ENCODE peak calls at places on chromosomes 6 and 20, in seven cellular contexts. One of them, this sample, is unnamed.

GRCh38 chr20:38126146-38126912 is 38.7 kb downstream of the TGM2 start:
- DNase-seq in NCI-H345: no peak
- DNase-seq in kidney tubule cell: peak
- DNase-seq in RKO: no peak
- DNase-seq in psoas muscle: peak
- DNase-seq in PC-3: no peak
- DNase-seq in HepG2: no peak
- DNase-seq in this sample: no peak

GRCh38 chr6:87766211-87766610 is 64.2 kb upstream of the AKIRIN2 start:
- DNase-seq in NCI-H345: no peak
- DNase-seq in kidney tubule cell: no peak
- DNase-seq in RKO: no peak
- DNase-seq in psoas muscle: no peak
- DNase-seq in PC-3: no peak
- DNase-seq in HepG2: peak
- DNase-seq in this sample: no peak

GRCh38 chr6:24761193-24761835 is 13.4 kb upstream of the GMNN start:
- DNase-seq in NCI-H345: no peak
- DNase-seq in kidney tubule cell: no peak
- DNase-seq in RKO: no peak
- DNase-seq in psoas muscle: no peak
- DNase-seq in PC-3: no peak
- DNase-seq in HepG2: no peak
- DNase-seq in this sample: no peak

GRCh38 chr6:106974337-106974998 is at the start of gene CD24:
- DNase-seq in NCI-H345: peak
- DNase-seq in kidney tubule cell: peak
- DNase-seq in RKO: peak
- DNase-seq in psoas muscle: no peak
- DNase-seq in PC-3: peak
- DNase-seq in HepG2: no peak
- DNase-seq in this sample: peak

GRCh38 chr6:169619650-169620049 is 82.2 kb downstream of the WDR27 start:
- DNase-seq in NCI-H345: peak
- DNase-seq in kidney tubule cell: peak
- DNase-seq in RKO: no peak
- DNase-seq in psoas muscle: no peak
- DNase-seq in PC-3: peak
- DNase-seq in HepG2: no peak
- DNase-seq in this sample: peak

GRCh38 chr6:90790696-90791095 is 203.8 kb upstream of the MAP3K7 start:
- DNase-seq in NCI-H345: no peak
- DNase-seq in kidney tubule cell: peak
- DNase-seq in RKO: peak
- DNase-seq in psoas muscle: no peak
- DNase-seq in PC-3: no peak
- DNase-seq in HepG2: no peak
- DNase-seq in this sample: peak

GRCh38 chr20:4193053-4193452 is 177.7 kb upstream of the RNF24 start:
- DNase-seq in NCI-H345: no peak
- DNase-seq in kidney tubule cell: no peak
- DNase-seq in RKO: no peak
- DNase-seq in psoas muscle: no peak
- DNase-seq in PC-3: peak
- DNase-seq in HepG2: no peak
- DNase-seq in this sample: peak

GRCh38 chr6:41676406-41676805 is 38.1 kb downstream of the MDFI start:
- DNase-seq in NCI-H345: no peak
- DNase-seq in kidney tubule cell: no peak
- DNase-seq in RKO: no peak
- DNase-seq in psoas muscle: no peak
- DNase-seq in PC-3: no peak
- DNase-seq in HepG2: no peak
- DNase-seq in this sample: no peak

GRCh38 chr6:34067814-34068213 is 78.1 kb downstream of the GRM4 start:
- DNase-seq in NCI-H345: no peak
- DNase-seq in kidney tubule cell: peak
- DNase-seq in RKO: no peak
- DNase-seq in psoas muscle: no peak
- DNase-seq in PC-3: peak
- DNase-seq in HepG2: no peak
- DNase-seq in this sample: peak

GRCh38 chr6:130796313-130796905 is 30.8 kb upstream of the SMLR1 start:
- DNase-seq in NCI-H345: no peak
- DNase-seq in kidney tubule cell: peak
- DNase-seq in RKO: no peak
- DNase-seq in psoas muscle: no peak
- DNase-seq in PC-3: peak
- DNase-seq in HepG2: no peak
- DNase-seq in this sample: peak

GRCh38 chr6:113221850-113222249 is 635.3 kb upstream of the MARCKS start:
- DNase-seq in NCI-H345: no peak
- DNase-seq in kidney tubule cell: no peak
- DNase-seq in RKO: no peak
- DNase-seq in psoas muscle: peak
- DNase-seq in PC-3: no peak
- DNase-seq in HepG2: no peak
- DNase-seq in this sample: no peak

GRCh38 chr20:17680128-17680835 is 1.8 kb downstream of the RRBP1 start:
- DNase-seq in NCI-H345: peak
- DNase-seq in kidney tubule cell: peak
- DNase-seq in RKO: peak
- DNase-seq in psoas muscle: peak
- DNase-seq in PC-3: peak
- DNase-seq in HepG2: peak
- DNase-seq in this sample: peak

GRCh38 chr6:136037246-136037884 is 185.9 kb downstream of the PDE7B start:
- DNase-seq in NCI-H345: no peak
- DNase-seq in kidney tubule cell: peak
- DNase-seq in RKO: no peak
- DNase-seq in psoas muscle: no peak
- DNase-seq in PC-3: no peak
- DNase-seq in HepG2: no peak
- DNase-seq in this sample: peak

GRCh38 chr6:26031595-26032386 is 55.4 kb upstream of the HFE start:
- DNase-seq in NCI-H345: peak
- DNase-seq in kidney tubule cell: peak
- DNase-seq in RKO: peak
- DNase-seq in psoas muscle: peak
- DNase-seq in PC-3: peak
- DNase-seq in HepG2: peak
- DNase-seq in this sample: peak

GRCh38 chr6:71250050-71250689 is 38.4 kb upstream of the OGFRL1 start:
- DNase-seq in NCI-H345: no peak
- DNase-seq in kidney tubule cell: peak
- DNase-seq in RKO: no peak
- DNase-seq in psoas muscle: no peak
- DNase-seq in PC-3: peak
- DNase-seq in HepG2: no peak
- DNase-seq in this sample: peak

GRCh38 chr6:22087960-22088716 is 208.7 kb downstream of the PRL start:
- DNase-seq in NCI-H345: no peak
- DNase-seq in kidney tubule cell: no peak
- DNase-seq in RKO: no peak
- DNase-seq in psoas muscle: no peak
- DNase-seq in PC-3: no peak
- DNase-seq in HepG2: no peak
- DNase-seq in this sample: no peak

GRCh38 chr20:17314262-17314661 is 87.4 kb downstream of the PCSK2 start:
- DNase-seq in NCI-H345: no peak
- DNase-seq in kidney tubule cell: no peak
- DNase-seq in RKO: no peak
- DNase-seq in psoas muscle: no peak
- DNase-seq in PC-3: no peak
- DNase-seq in HepG2: no peak
- DNase-seq in this sample: peak

GRCh38 chr6:168326294-168327261 is 7.0 kb upstream of the DACT2 start:
- DNase-seq in NCI-H345: no peak
- DNase-seq in kidney tubule cell: peak
- DNase-seq in RKO: no peak
- DNase-seq in psoas muscle: no peak
- DNase-seq in PC-3: peak
- DNase-seq in HepG2: peak
- DNase-seq in this sample: no peak

GRCh38 chr20:57809149-57809548 is 99.3 kb upstream of the PMEPA1 start:
- DNase-seq in NCI-H345: no peak
- DNase-seq in kidney tubule cell: no peak
- DNase-seq in RKO: no peak
- DNase-seq in psoas muscle: no peak
- DNase-seq in PC-3: no peak
- DNase-seq in HepG2: no peak
- DNase-seq in this sample: no peak

GRCh38 chr20:36951977-36952738 is 650 bp upstream of the SAMHD1 start:
- DNase-seq in NCI-H345: no peak
- DNase-seq in kidney tubule cell: no peak
- DNase-seq in RKO: no peak
- DNase-seq in psoas muscle: no peak
- DNase-seq in PC-3: peak
- DNase-seq in HepG2: no peak
- DNase-seq in this sample: no peak

GRCh38 chr6:24520929-24521546 is 26.3 kb downstream of the ALDH5A1 start:
- DNase-seq in NCI-H345: peak
- DNase-seq in kidney tubule cell: peak
- DNase-seq in RKO: peak
- DNase-seq in psoas muscle: peak
- DNase-seq in PC-3: peak
- DNase-seq in HepG2: peak
- DNase-seq in this sample: peak

GRCh38 chr20:58069207-58069606 is 159.2 kb downstream of the ANKRD60 start:
- DNase-seq in NCI-H345: no peak
- DNase-seq in kidney tubule cell: no peak
- DNase-seq in RKO: no peak
- DNase-seq in psoas muscle: no peak
- DNase-seq in PC-3: no peak
- DNase-seq in HepG2: no peak
- DNase-seq in this sample: no peak

GRCh38 chr6:24431045-24431451 is 28.3 kb downstream of the MRS2 start:
- DNase-seq in NCI-H345: peak
- DNase-seq in kidney tubule cell: peak
- DNase-seq in RKO: peak
- DNase-seq in psoas muscle: no peak
- DNase-seq in PC-3: peak
- DNase-seq in HepG2: peak
- DNase-seq in this sample: peak

GRCh38 chr20:41391587-41392001 is 25.0 kb upstream of the EMILIN3 start:
- DNase-seq in NCI-H345: no peak
- DNase-seq in kidney tubule cell: peak
- DNase-seq in RKO: no peak
- DNase-seq in psoas muscle: no peak
- DNase-seq in PC-3: no peak
- DNase-seq in HepG2: no peak
- DNase-seq in this sample: peak

GRCh38 chr6:83270971-83271714 is 78.0 kb downstream of the RWDD2A start:
- DNase-seq in NCI-H345: no peak
- DNase-seq in kidney tubule cell: peak
- DNase-seq in RKO: peak
- DNase-seq in psoas muscle: no peak
- DNase-seq in PC-3: peak
- DNase-seq in HepG2: no peak
- DNase-seq in this sample: peak

GRCh38 chr6:42093582-42094329 is 43.4 kb downstream of the TAF8 start:
- DNase-seq in NCI-H345: no peak
- DNase-seq in kidney tubule cell: peak
- DNase-seq in RKO: no peak
- DNase-seq in psoas muscle: no peak
- DNase-seq in PC-3: peak
- DNase-seq in HepG2: peak
- DNase-seq in this sample: peak

GRCh38 chr20:1816384-1817381 is 78.5 kb upstream of the SIRPA start:
- DNase-seq in NCI-H345: peak
- DNase-seq in kidney tubule cell: peak
- DNase-seq in RKO: no peak
- DNase-seq in psoas muscle: no peak
- DNase-seq in PC-3: peak
- DNase-seq in HepG2: no peak
- DNase-seq in this sample: peak